ENCODE peak calls at places on chromosomes 5 and 9, in seven cellular contexts. U is GM03348, B is M059J, L is HAP-1, Z is NCI-H1092 treated with DMSO at 0.1 percent for 48 hours, Q is SHP77, F is OCI-M1. D is an unnamed sample.

GRCh38 chr9:15146121-15146820 is 160.7 kb downstream of the TTC39B start:
- DNase-seq in U (no peak), B (no peak), L (no peak), Z (peak), Q (no peak), F (no peak), D (no peak)

GRCh38 chr9:130498298-130498917 is 53.6 kb downstream of the ASS1 start:
- DNase-seq in U (no peak), B (no peak), L (peak), Z (no peak), Q (no peak), F (peak), D (peak)

GRCh38 chr9:125650271-125650737 is 56.7 kb downstream of the MAPKAP1 start:
- DNase-seq in U (peak), B (peak), L (no peak), Z (no peak), Q (no peak), F (peak), D (peak)

GRCh38 chr5:150497274-150497988 is 10.5 kb upstream of the NDST1 start:
- DNase-seq in U (peak), B (peak), L (peak), Z (peak), Q (no peak), F (no peak), D (peak)

GRCh38 chr5:6812800-6813731 is 99.8 kb downstream of the TENT4A start:
- DNase-seq in U (peak), B (peak), L (no peak), Z (no peak), Q (no peak), F (peak), D (peak)

GRCh38 chr5:170508660-170509322 is 5.0 kb downstream of the KCNIP1 start:
- DNase-seq in U (no peak), B (no peak), L (peak), Z (no peak), Q (no peak), F (no peak), D (no peak)

GRCh38 chr9:18451409-18451808 is 22.5 kb upstream of the ADAMTSL1 start:
- DNase-seq in U (peak), B (no peak), L (no peak), Z (no peak), Q (no peak), F (no peak), D (peak)

GRCh38 chr5:21071986-21072385 is 1084.0 kb upstream of the CDH18 start:
- DNase-seq in U (no peak), B (peak), L (no peak), Z (no peak), Q (no peak), F (no peak), D (no peak)

GRCh38 chr9:112065781-112066606 is 109.1 kb downstream of the SUSD1 start:
- DNase-seq in U (peak), B (peak), L (no peak), Z (no peak), Q (no peak), F (no peak), D (peak)

GRCh38 chr5:93598997-93599371 is 16.0 kb downstream of the NR2F1 start:
- DNase-seq in U (no peak), B (no peak), L (no peak), Z (no peak), Q (no peak), F (no peak), D (no peak)

GRCh38 chr9:121261107-121261460 is 6.9 kb upstream of the GSN start:
- DNase-seq in U (peak), B (peak), L (peak), Z (peak), Q (no peak), F (no peak), D (no peak)

GRCh38 chr9:123478967-123479602 is 123.1 kb downstream of the CRB2 start:
- DNase-seq in U (no peak), B (peak), L (no peak), Z (no peak), Q (no peak), F (no peak), D (no peak)

GRCh38 chr5:131379723-131380122 is 115.9 kb downstream of the CDC42SE2 start:
- DNase-seq in U (no peak), B (peak), L (no peak), Z (no peak), Q (no peak), F (peak), D (no peak)

GRCh38 chr5:89343666-89344065 is 460.7 kb upstream of the MEF2C start:
- DNase-seq in U (no peak), B (no peak), L (no peak), Z (peak), Q (peak), F (peak), D (peak)

GRCh38 chr5:115686692-115687054 is 60.8 kb upstream of the TMED7 start:
- DNase-seq in U (peak), B (peak), L (no peak), Z (no peak), Q (no peak), F (no peak), D (peak)

GRCh38 chr9:121299467-121300282 is 31.7 kb downstream of the GSN start:
- DNase-seq in U (peak), B (no peak), L (no peak), Z (no peak), Q (no peak), F (no peak), D (peak)

GRCh38 chr9:127366594-127366993 is 30.4 kb upstream of the SLC2A8 start:
- DNase-seq in U (no peak), B (no peak), L (no peak), Z (no peak), Q (no peak), F (no peak), D (no peak)

GRCh38 chr5:172173771-172174170 is 14.3 kb downstream of the STK10 start:
- DNase-seq in U (no peak), B (peak), L (no peak), Z (no peak), Q (no peak), F (peak), D (peak)

GRCh38 chr5:115414406-115415142 is 118.1 kb upstream of the CCDC112 start:
- DNase-seq in U (peak), B (no peak), L (no peak), Z (no peak), Q (no peak), F (peak), D (peak)

GRCh38 chr9:83013867-83014605 is 48.9 kb downstream of the RASEF start:
- DNase-seq in U (peak), B (peak), L (no peak), Z (no peak), Q (no peak), F (no peak), D (peak)

GRCh38 chr9:124122813-124123462 is 111.4 kb downstream of the LHX2 start:
- DNase-seq in U (peak), B (peak), L (no peak), Z (no peak), Q (no peak), F (no peak), D (peak)

GRCh38 chr5:74490814-74491213 is 149.7 kb downstream of the ENC1 start:
- DNase-seq in U (no peak), B (no peak), L (no peak), Z (no peak), Q (no peak), F (no peak), D (no peak)

GRCh38 chr5:30808996-30809395 is 384.5 kb upstream of the CDH6 start:
- DNase-seq in U (no peak), B (no peak), L (peak), Z (peak), Q (no peak), F (peak), D (no peak)

GRCh38 chr9:93132287-93132927 is 1.6 kb downstream of the NINJ1 start:
- DNase-seq in U (peak), B (peak), L (peak), Z (peak), Q (no peak), F (no peak), D (peak)

GRCh38 chr5:1282139-1282992 is 12.5 kb downstream of the TERT start:
- DNase-seq in U (no peak), B (no peak), L (no peak), Z (peak), Q (no peak), F (no peak), D (no peak)

GRCh38 chr5:31197183-31197582 is 3.7 kb downstream of the CDH6 start:
- DNase-seq in U (peak), B (peak), L (no peak), Z (no peak), Q (no peak), F (peak), D (no peak)

GRCh38 chr9:4499917-4500316 is 9.6 kb downstream of the SLC1A1 start:
- DNase-seq in U (no peak), B (no peak), L (no peak), Z (peak), Q (no peak), F (no peak), D (no peak)

GRCh38 chr5:173333900-173334685 is 5.9 kb upstream of the STC2 start:
- DNase-seq in U (peak), B (peak), L (no peak), Z (no peak), Q (no peak), F (no peak), D (no peak)

GRCh38 chr9:28093141-28093540 is 519.9 kb upstream of the C9orf72 start:
- DNase-seq in U (no peak), B (no peak), L (no peak), Z (peak), Q (no peak), F (no peak), D (no peak)

GRCh38 chr9:129885018-129885669 is 49.9 kb downstream of the USP20 start:
- DNase-seq in U (peak), B (no peak), L (peak), Z (peak), Q (no peak), F (peak), D (peak)

GRCh38 chr5:66285343-66285942 is 141.3 kb downstream of the SREK1 start:
- DNase-seq in U (no peak), B (no peak), L (no peak), Z (no peak), Q (no peak), F (no peak), D (no peak)

GRCh38 chr5:34487202-34487879 is 168.8 kb upstream of the RAI14 start:
- DNase-seq in U (peak), B (peak), L (no peak), Z (no peak), Q (peak), F (no peak), D (peak)

GRCh38 chr5:96023518-96023917 is 61.9 kb upstream of the ELL2 start:
- DNase-seq in U (peak), B (peak), L (no peak), Z (no peak), Q (no peak), F (no peak), D (peak)

GRCh38 chr5:157749462-157749799 is 5.9 kb downstream of the LSM11 start:
- DNase-seq in U (no peak), B (no peak), L (no peak), Z (no peak), Q (no peak), F (no peak), D (no peak)

GRCh38 chr9:34581318-34581717 is 8.2 kb downstream of the CNTFR start:
- DNase-seq in U (no peak), B (no peak), L (no peak), Z (no peak), Q (no peak), F (no peak), D (no peak)

GRCh38 chr9:89022902-89023301 is 31.6 kb downstream of the S1PR3 start:
- DNase-seq in U (peak), B (peak), L (no peak), Z (no peak), Q (no peak), F (no peak), D (peak)

GRCh38 chr5:93735378-93735777 is 6.0 kb downstream of the POU5F2 start:
- DNase-seq in U (peak), B (no peak), L (no peak), Z (no peak), Q (no peak), F (no peak), D (peak)